ENCODE peak calls at places on chromosomes 5 and 9, in eight cellular contexts. One of them, this sample, is unnamed.

GRCh38 chr9:79952401-79952800 is 380.6 kb downstream of the TLE4 start:
- DNase-seq in fibroblast of mammary gland: peak
- DNase-seq in aorta: no peak
- DNase-seq in gastrocnemius medialis: no peak
- DNase-seq in breast epithelium: no peak
- DNase-seq in GM23248: peak
- DNase-seq in neural progenitor cell: no peak
- DNase-seq in AG10803: peak
- DNase-seq in this sample: no peak

GRCh38 chr5:26148569-26149107 is 889.7 kb downstream of the CDH9 start:
- DNase-seq in fibroblast of mammary gland: no peak
- DNase-seq in aorta: no peak
- DNase-seq in gastrocnemius medialis: no peak
- DNase-seq in breast epithelium: no peak
- DNase-seq in GM23248: no peak
- DNase-seq in neural progenitor cell: peak
- DNase-seq in AG10803: no peak
- DNase-seq in this sample: no peak

GRCh38 chr9:113488490-113488889 is 25.0 kb downstream of the RGS3 start:
- DNase-seq in fibroblast of mammary gland: peak
- DNase-seq in aorta: peak
- DNase-seq in gastrocnemius medialis: peak
- DNase-seq in breast epithelium: no peak
- DNase-seq in GM23248: peak
- DNase-seq in neural progenitor cell: no peak
- DNase-seq in AG10803: peak
- DNase-seq in this sample: no peak

GRCh38 chr5:171897231-171897630 is 109.2 kb downstream of the FBXW11 start:
- DNase-seq in fibroblast of mammary gland: no peak
- DNase-seq in aorta: no peak
- DNase-seq in gastrocnemius medialis: no peak
- DNase-seq in breast epithelium: no peak
- DNase-seq in GM23248: no peak
- DNase-seq in neural progenitor cell: no peak
- DNase-seq in AG10803: no peak
- DNase-seq in this sample: no peak

GRCh38 chr5:78533356-78533755 is 115.2 kb downstream of the LHFPL2 start:
- DNase-seq in fibroblast of mammary gland: peak
- DNase-seq in aorta: no peak
- DNase-seq in gastrocnemius medialis: no peak
- DNase-seq in breast epithelium: no peak
- DNase-seq in GM23248: peak
- DNase-seq in neural progenitor cell: peak
- DNase-seq in AG10803: no peak
- DNase-seq in this sample: no peak

GRCh38 chr5:153461341-153461740 is 29.1 kb upstream of the GRIA1 start:
- DNase-seq in fibroblast of mammary gland: no peak
- DNase-seq in aorta: no peak
- DNase-seq in gastrocnemius medialis: no peak
- DNase-seq in breast epithelium: no peak
- DNase-seq in GM23248: no peak
- DNase-seq in neural progenitor cell: no peak
- DNase-seq in AG10803: no peak
- DNase-seq in this sample: no peak

GRCh38 chr5:118873417-118873816 is 114.9 kb downstream of the DTWD2 start:
- DNase-seq in fibroblast of mammary gland: no peak
- DNase-seq in aorta: no peak
- DNase-seq in gastrocnemius medialis: no peak
- DNase-seq in breast epithelium: no peak
- DNase-seq in GM23248: no peak
- DNase-seq in neural progenitor cell: no peak
- DNase-seq in AG10803: no peak
- DNase-seq in this sample: no peak

GRCh38 chr9:77218612-77219011 is 41.3 kb downstream of the VPS13A start:
- DNase-seq in fibroblast of mammary gland: peak
- DNase-seq in aorta: no peak
- DNase-seq in gastrocnemius medialis: no peak
- DNase-seq in breast epithelium: no peak
- DNase-seq in GM23248: peak
- DNase-seq in neural progenitor cell: no peak
- DNase-seq in AG10803: peak
- DNase-seq in this sample: no peak

GRCh38 chr5:139764250-139764791 is 31.3 kb upstream of the PSD2 start:
- DNase-seq in fibroblast of mammary gland: no peak
- DNase-seq in aorta: peak
- DNase-seq in gastrocnemius medialis: no peak
- DNase-seq in breast epithelium: no peak
- DNase-seq in GM23248: peak
- DNase-seq in neural progenitor cell: peak
- DNase-seq in AG10803: no peak
- DNase-seq in this sample: no peak

GRCh38 chr5:65926893-65927292 is 518 bp downstream of the ERBIN start:
- DNase-seq in fibroblast of mammary gland: peak
- DNase-seq in aorta: no peak
- DNase-seq in gastrocnemius medialis: no peak
- DNase-seq in breast epithelium: no peak
- DNase-seq in GM23248: peak
- DNase-seq in neural progenitor cell: peak
- DNase-seq in AG10803: peak
- DNase-seq in this sample: no peak

GRCh38 chr9:8855046-8855445 is 1055.5 kb upstream of the DMAC1 start:
- DNase-seq in fibroblast of mammary gland: peak
- DNase-seq in aorta: no peak
- DNase-seq in gastrocnemius medialis: no peak
- DNase-seq in breast epithelium: no peak
- DNase-seq in GM23248: no peak
- DNase-seq in neural progenitor cell: peak
- DNase-seq in AG10803: no peak
- DNase-seq in this sample: no peak

GRCh38 chr5:32202394-32202793 is 28.3 kb upstream of the GOLPH3 start:
- DNase-seq in fibroblast of mammary gland: peak
- DNase-seq in aorta: no peak
- DNase-seq in gastrocnemius medialis: no peak
- DNase-seq in breast epithelium: no peak
- DNase-seq in GM23248: peak
- DNase-seq in neural progenitor cell: no peak
- DNase-seq in AG10803: peak
- DNase-seq in this sample: no peak

GRCh38 chr5:130141689-130142320 is 237.5 kb downstream of the CHSY3 start:
- DNase-seq in fibroblast of mammary gland: peak
- DNase-seq in aorta: peak
- DNase-seq in gastrocnemius medialis: no peak
- DNase-seq in breast epithelium: no peak
- DNase-seq in GM23248: peak
- DNase-seq in neural progenitor cell: peak
- DNase-seq in AG10803: peak
- DNase-seq in this sample: no peak

GRCh38 chr9:120619751-120620655 is 40.0 kb upstream of the CDK5RAP2 start:
- DNase-seq in fibroblast of mammary gland: peak
- DNase-seq in aorta: no peak
- DNase-seq in gastrocnemius medialis: peak
- DNase-seq in breast epithelium: no peak
- DNase-seq in GM23248: peak
- DNase-seq in neural progenitor cell: peak
- DNase-seq in AG10803: peak
- DNase-seq in this sample: peak

GRCh38 chr5:96875805-96876291 is 452 bp upstream of the ERAP2 start:
- DNase-seq in fibroblast of mammary gland: no peak
- DNase-seq in aorta: no peak
- DNase-seq in gastrocnemius medialis: no peak
- DNase-seq in breast epithelium: no peak
- DNase-seq in GM23248: peak
- DNase-seq in neural progenitor cell: no peak
- DNase-seq in AG10803: no peak
- DNase-seq in this sample: no peak

GRCh38 chr9:134621558-134622110 is 20.0 kb upstream of the COL5A1 start:
- DNase-seq in fibroblast of mammary gland: no peak
- DNase-seq in aorta: peak
- DNase-seq in gastrocnemius medialis: peak
- DNase-seq in breast epithelium: peak
- DNase-seq in GM23248: no peak
- DNase-seq in neural progenitor cell: no peak
- DNase-seq in AG10803: no peak
- DNase-seq in this sample: no peak

GRCh38 chr5:158677490-158677838 is 422.3 kb downstream of the EBF1 start:
- DNase-seq in fibroblast of mammary gland: no peak
- DNase-seq in aorta: no peak
- DNase-seq in gastrocnemius medialis: no peak
- DNase-seq in breast epithelium: no peak
- DNase-seq in GM23248: no peak
- DNase-seq in neural progenitor cell: no peak
- DNase-seq in AG10803: no peak
- DNase-seq in this sample: no peak

GRCh38 chr9:79672236-79672635 is 100.5 kb downstream of the TLE4 start:
- DNase-seq in fibroblast of mammary gland: no peak
- DNase-seq in aorta: no peak
- DNase-seq in gastrocnemius medialis: no peak
- DNase-seq in breast epithelium: no peak
- DNase-seq in GM23248: no peak
- DNase-seq in neural progenitor cell: no peak
- DNase-seq in AG10803: no peak
- DNase-seq in this sample: no peak

GRCh38 chr9:134054891-134055811 is 12.7 kb downstream of the BRD3 start:
- DNase-seq in fibroblast of mammary gland: no peak
- DNase-seq in aorta: peak
- DNase-seq in gastrocnemius medialis: peak
- DNase-seq in breast epithelium: no peak
- DNase-seq in GM23248: no peak
- DNase-seq in neural progenitor cell: no peak
- DNase-seq in AG10803: no peak
- DNase-seq in this sample: no peak

GRCh38 chr5:123814796-123815479 is 303.0 kb downstream of the CSNK1G3 start:
- DNase-seq in fibroblast of mammary gland: peak
- DNase-seq in aorta: no peak
- DNase-seq in gastrocnemius medialis: no peak
- DNase-seq in breast epithelium: no peak
- DNase-seq in GM23248: peak
- DNase-seq in neural progenitor cell: no peak
- DNase-seq in AG10803: peak
- DNase-seq in this sample: no peak

GRCh38 chr5:157820593-157821252 is 38.2 kb downstream of the CLINT1 start:
- DNase-seq in fibroblast of mammary gland: peak
- DNase-seq in aorta: no peak
- DNase-seq in gastrocnemius medialis: no peak
- DNase-seq in breast epithelium: no peak
- DNase-seq in GM23248: peak
- DNase-seq in neural progenitor cell: peak
- DNase-seq in AG10803: peak
- DNase-seq in this sample: no peak

GRCh38 chr5:90802695-90803317 is 244.2 kb downstream of the ADGRV1 start:
- DNase-seq in fibroblast of mammary gland: peak
- DNase-seq in aorta: no peak
- DNase-seq in gastrocnemius medialis: no peak
- DNase-seq in breast epithelium: no peak
- DNase-seq in GM23248: peak
- DNase-seq in neural progenitor cell: peak
- DNase-seq in AG10803: peak
- DNase-seq in this sample: no peak

GRCh38 chr9:35920004-35920658 is 10.8 kb downstream of the SPAAR start:
- DNase-seq in fibroblast of mammary gland: peak
- DNase-seq in aorta: no peak
- DNase-seq in gastrocnemius medialis: no peak
- DNase-seq in breast epithelium: no peak
- DNase-seq in GM23248: peak
- DNase-seq in neural progenitor cell: no peak
- DNase-seq in AG10803: peak
- DNase-seq in this sample: no peak

DNA sequence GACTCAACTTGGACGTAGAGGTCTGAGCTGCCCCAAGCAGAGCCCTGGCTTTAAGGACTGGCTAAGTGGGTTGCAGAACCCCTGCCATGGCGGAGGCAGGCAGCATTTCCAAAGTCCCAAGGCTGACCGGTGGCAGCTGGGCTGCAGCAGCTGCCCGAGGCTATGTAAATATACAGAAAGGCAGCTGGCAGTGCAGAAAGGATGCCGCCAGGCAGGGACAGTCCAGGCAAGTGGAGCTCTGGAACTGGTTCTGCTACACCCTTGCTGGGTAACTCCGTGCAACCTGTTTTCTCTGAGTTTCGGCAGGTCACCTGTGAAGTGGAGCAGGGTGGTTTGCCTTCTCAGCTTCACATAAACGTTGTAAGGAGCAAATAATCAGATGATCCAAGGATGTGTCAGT is 46.0 kb downstream of the SHB start:
- DNase-seq in fibroblast of mammary gland: no peak
- DNase-seq in aorta: no peak
- DNase-seq in gastrocnemius medialis: no peak
- DNase-seq in breast epithelium: peak
- DNase-seq in GM23248: no peak
- DNase-seq in neural progenitor cell: no peak
- DNase-seq in AG10803: no peak
- DNase-seq in this sample: no peak
- H3K4me3 ChIP-seq in fibroblast of mammary gland: no peak
- H3K4me3 ChIP-seq in aorta: no peak
- H3K4me3 ChIP-seq in gastrocnemius medialis: no peak
- H3K4me3 ChIP-seq in breast epithelium: no peak
- H3K4me3 ChIP-seq in GM23248: no peak
- H3K4me3 ChIP-seq in neural progenitor cell: no peak
- H3K4me3 ChIP-seq in AG10803: no peak
- H3K4me3 ChIP-seq in this sample: no peak

DNA sequence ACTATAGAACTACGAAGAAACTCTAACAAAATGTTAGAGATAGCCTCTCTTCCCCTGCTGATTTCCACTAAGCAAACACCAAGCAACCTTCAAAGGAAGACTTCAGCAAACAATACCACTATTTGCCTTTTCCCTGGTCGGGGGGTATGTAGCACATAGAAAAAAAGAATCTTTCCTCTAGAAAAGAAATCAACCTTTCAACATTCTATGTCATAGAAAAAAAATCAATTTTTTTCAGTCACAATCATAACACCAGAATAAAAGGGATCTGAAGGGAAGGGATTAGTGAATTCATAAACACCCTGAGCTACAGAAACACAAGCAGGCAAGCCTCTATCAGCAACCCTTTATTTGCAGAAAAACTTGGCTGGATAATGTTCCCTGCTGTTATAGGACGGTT is 15.3 kb downstream of the ABCA1 start:
- DNase-seq in fibroblast of mammary gland: no peak
- DNase-seq in aorta: no peak
- DNase-seq in gastrocnemius medialis: no peak
- DNase-seq in breast epithelium: no peak
- DNase-seq in GM23248: no peak
- DNase-seq in neural progenitor cell: no peak
- DNase-seq in AG10803: no peak
- DNase-seq in this sample: no peak
- H3K4me3 ChIP-seq in fibroblast of mammary gland: no peak
- H3K4me3 ChIP-seq in aorta: no peak
- H3K4me3 ChIP-seq in gastrocnemius medialis: no peak
- H3K4me3 ChIP-seq in breast epithelium: no peak
- H3K4me3 ChIP-seq in GM23248: no peak
- H3K4me3 ChIP-seq in neural progenitor cell: peak
- H3K4me3 ChIP-seq in AG10803: no peak
- H3K4me3 ChIP-seq in this sample: no peak

GRCh38 chr9:34045903-34046302 is 2.8 kb downstream of the UBAP2 start:
- DNase-seq in fibroblast of mammary gland: no peak
- DNase-seq in aorta: no peak
- DNase-seq in gastrocnemius medialis: no peak
- DNase-seq in breast epithelium: no peak
- DNase-seq in GM23248: no peak
- DNase-seq in neural progenitor cell: no peak
- DNase-seq in AG10803: no peak
- DNase-seq in this sample: no peak
- H3K4me3 ChIP-seq in fibroblast of mammary gland: peak
- H3K4me3 ChIP-seq in aorta: no peak
- H3K4me3 ChIP-seq in gastrocnemius medialis: no peak
- H3K4me3 ChIP-seq in breast epithelium: no peak
- H3K4me3 ChIP-seq in GM23248: no peak
- H3K4me3 ChIP-seq in neural progenitor cell: no peak
- H3K4me3 ChIP-seq in AG10803: no peak
- H3K4me3 ChIP-seq in this sample: no peak

GRCh38 chr9:137053944-137054931 is at the start of gene ENTPD2:
- DNase-seq in fibroblast of mammary gland: no peak
- DNase-seq in aorta: no peak
- DNase-seq in gastrocnemius medialis: no peak
- DNase-seq in breast epithelium: no peak
- DNase-seq in GM23248: no peak
- DNase-seq in neural progenitor cell: peak
- DNase-seq in AG10803: no peak
- DNase-seq in this sample: no peak
- H3K4me3 ChIP-seq in fibroblast of mammary gland: no peak
- H3K4me3 ChIP-seq in aorta: no peak
- H3K4me3 ChIP-seq in gastrocnemius medialis: no peak
- H3K4me3 ChIP-seq in breast epithelium: peak
- H3K4me3 ChIP-seq in GM23248: no peak
- H3K4me3 ChIP-seq in neural progenitor cell: peak
- H3K4me3 ChIP-seq in AG10803: no peak
- H3K4me3 ChIP-seq in this sample: peak